ENCODE peak calls at places on chromosomes 5 and 9, in seven cellular contexts. Z is transverse colon, P is NB4, Y is GM12891, K is A549, X is IMR-90, V is tibial nerve. U is an unnamed sample.

GRCh38 chr5:108687599-108688220 is 60.0 kb upstream of the FER start:
- DNase-seq in K (no peak), Z (no peak), Y (no peak), X (no peak), P (peak; percentile 4), V (no peak), U (no peak)

GRCh38 chr9:104362912-104363472 is 141.1 kb upstream of the OR13F1 start:
- DNase-seq in Z (no peak), K (no peak), V (no peak), P (no peak), Y (no peak), X (no peak), U (no peak)

GRCh38 chr5:132760601-132761317 is 13.5 kb downstream of the CCNI2 start:
- DNase-seq in P (no peak), Z (peak; percentile 5), Y (no peak), X (no peak), V (no peak), K (no peak), U (no peak)

GRCh38 chr5:5066276-5067186 is 73.6 kb upstream of the ADAMTS16 start:
- DNase-seq in Y (no peak), K (no peak), X (no peak), Z (no peak), V (peak; percentile 10), P (no peak), U (no peak)

GRCh38 chr5:52504584-52505240 is 283.0 kb upstream of the ITGA1 start:
- DNase-seq in Z (no peak), Y (no peak), K (no peak), P (no peak), V (no peak), X (no peak), U (no peak)

GRCh38 chr9:84941812-84942211 is 272.3 kb downstream of the NTRK2 start:
- DNase-seq in K (no peak), P (no peak), V (no peak), X (no peak), Z (no peak), Y (no peak), U (no peak)

GRCh38 chr9:122036988-122037387 is 56.1 kb downstream of the TTLL11 start:
- DNase-seq in V (no peak), Z (no peak), K (no peak), P (no peak), Y (no peak), X (peak; percentile 68), U (no peak)

GRCh38 chr9:9819886-9820285 is 792.9 kb downstream of the PTPRD start:
- DNase-seq in X (no peak), K (no peak), V (no peak), P (no peak), Y (no peak), Z (no peak), U (no peak)

GRCh38 chr5:171857537-171857936 is 71.9 kb downstream of the SMIM23 start:
- DNase-seq in X (no peak), K (no peak), Z (no peak), P (no peak), Y (no peak), V (no peak), U (no peak)

GRCh38 chr9:88722753-88723152 is 187.8 kb downstream of the NXNL2 start:
- DNase-seq in Z (no peak), V (no peak), K (peak; percentile 16), P (peak; percentile 47), X (peak; percentile 26), Y (no peak), U (no peak)

DNA sequence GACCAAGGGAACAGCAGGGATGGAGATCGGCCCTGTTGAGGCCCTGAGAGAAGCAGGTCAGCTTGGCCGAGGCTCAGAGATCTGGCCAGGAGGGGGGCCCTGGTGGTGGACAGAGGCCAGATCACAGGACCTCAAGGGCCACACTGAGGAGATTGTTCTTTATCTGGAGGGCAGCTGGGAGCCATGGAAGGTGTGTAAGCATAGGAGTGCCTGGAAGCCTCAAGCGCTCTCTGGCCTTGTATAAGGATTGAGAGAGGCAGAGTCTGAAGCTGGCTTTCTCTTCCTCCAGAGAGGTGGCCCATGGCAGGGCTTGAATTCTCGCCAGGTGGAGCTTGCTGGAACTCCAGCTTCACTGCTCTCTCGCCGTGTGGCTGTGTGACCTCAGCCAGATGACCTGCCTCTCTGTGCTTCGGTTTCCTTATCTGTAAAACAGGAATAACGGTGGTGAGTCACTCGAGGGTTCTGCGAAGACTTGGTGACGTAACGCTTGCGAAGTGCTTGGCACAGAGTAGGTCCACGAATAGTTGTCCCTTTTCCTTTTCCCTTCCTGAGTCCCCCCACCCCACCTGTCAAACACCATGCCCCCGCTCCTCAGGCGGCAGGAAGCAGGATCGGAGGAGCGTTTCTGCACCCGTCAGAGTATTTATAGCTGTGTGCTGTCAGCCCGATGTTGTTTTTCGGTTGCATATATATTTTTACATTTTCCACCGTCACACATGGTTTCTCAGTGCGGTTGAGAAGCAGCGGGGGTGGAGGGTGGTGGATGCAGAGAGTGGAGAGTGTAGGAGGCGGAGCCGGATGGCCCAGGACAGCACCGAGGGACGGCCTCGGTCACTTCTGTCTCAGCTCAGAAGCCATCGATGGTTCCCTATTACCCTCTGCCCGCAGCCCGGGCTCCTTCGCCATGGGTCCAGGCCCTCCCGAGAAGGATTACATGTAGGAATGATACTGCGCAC is 17.0 kb upstream of the CRB2 start:
- DNase-seq in Z (peak; percentile 68), K (no peak), Y (no peak), X (no peak), P (peak; percentile 86), V (no peak), U (no peak)
- TF ChIP-seq POLR2A in Z (no peak), K (no peak), Y (peak; percentile 76), X (no peak), P (peak; percentile 26), V (no peak), U (no peak)

DNA sequence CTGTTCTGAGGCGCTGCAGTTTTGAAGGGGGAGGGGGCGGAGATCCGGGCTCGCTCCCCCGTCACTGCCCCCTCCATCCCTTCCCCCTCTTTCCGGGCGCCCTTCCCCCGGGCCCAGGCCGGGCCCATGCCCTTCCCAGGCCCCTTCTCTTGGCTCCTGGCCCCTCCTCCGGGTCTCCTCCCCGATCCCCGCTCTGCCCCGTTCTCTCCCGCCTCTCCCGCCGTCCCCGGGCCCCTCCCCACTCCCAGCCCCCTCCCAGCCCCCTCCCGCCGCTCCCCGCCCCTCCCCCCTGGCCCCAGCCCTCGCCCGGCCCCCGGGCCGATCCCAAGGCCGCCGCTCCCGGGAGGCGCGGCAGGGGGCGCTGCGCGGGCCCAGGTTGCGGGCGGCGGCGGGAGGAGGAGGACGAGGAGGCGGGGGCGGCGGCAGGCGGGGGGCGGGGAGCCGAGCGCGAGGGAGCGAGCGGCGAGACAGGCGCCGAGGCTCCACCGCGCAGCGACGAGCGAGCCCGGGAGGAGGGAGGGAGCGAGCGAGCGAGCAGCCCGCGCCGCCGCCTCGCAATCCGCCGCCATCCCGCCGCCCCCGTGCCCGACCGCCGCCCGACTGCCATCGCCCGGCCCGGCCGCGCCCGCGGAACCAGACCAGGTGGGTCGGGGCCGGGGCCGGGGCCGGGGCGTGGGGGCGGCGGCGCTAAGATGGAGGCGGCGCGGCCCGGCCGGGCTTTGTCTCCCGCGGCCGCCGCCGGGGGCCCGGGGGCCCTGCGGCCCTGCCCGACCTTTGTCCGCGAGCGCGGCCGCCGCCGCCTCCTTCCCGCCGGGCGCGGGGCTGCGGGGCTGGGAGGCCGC is at the start of gene PRRC2B:
- DNase-seq in V (peak; percentile 69), P (peak; percentile 89), Z (peak; percentile 89), X (peak; percentile 62), Y (peak; percentile 94), K (peak; percentile 88), U (peak; percentile 87)
- TF ChIP-seq POLR2A in V (no peak), P (peak; percentile 86), Z (no peak), X (peak; percentile 81), Y (peak; percentile 76), K (peak; percentile 90), U (no peak)

GRCh38 chr5:54295658-54296276 is 14.6 kb downstream of the ARL15 start:
- DNase-seq in Y (no peak), K (no peak), Z (no peak), V (no peak), P (peak; percentile 7), X (no peak), U (no peak)

GRCh38 chr5:54296386-54296785 is 14.0 kb downstream of the ARL15 start:
- DNase-seq in P (no peak), Z (peak; percentile 68), K (no peak), Y (no peak), X (no peak), V (no peak), U (no peak)

GRCh38 chr5:54301215-54301614 is 9.2 kb downstream of the ARL15 start:
- DNase-seq in X (peak; percentile 10), Y (no peak), P (peak; percentile 20), V (no peak), K (no peak), Z (no peak), U (no peak)

GRCh38 chr5:54301852-54302251 is 8.5 kb downstream of the ARL15 start:
- DNase-seq in Y (no peak), V (no peak), Z (no peak), X (no peak), K (no peak), P (no peak), U (no peak)

GRCh38 chr5:54298947-54299346 is 11.4 kb downstream of the ARL15 start:
- DNase-seq in K (no peak), X (no peak), P (no peak), Z (no peak), V (no peak), Y (no peak), U (no peak)
- TF ChIP-seq POLR2A in K (no peak), X (no peak), P (no peak), Z (no peak), V (no peak), Y (no peak), U (no peak)

GRCh38 chr9:136950656-136951030 is 1.4 kb upstream of the LCN12 start:
- DNase-seq in P (no peak), Z (no peak), K (no peak), Y (no peak), V (no peak), X (no peak), U (peak; percentile 68)

GRCh38 chr9:136951541-136952353 is at the start of gene LCN12:
- DNase-seq in V (no peak), K (no peak), X (no peak), Z (no peak), Y (no peak), P (no peak), U (no peak)

GRCh38 chr9:136949239-136949816 is 2.7 kb upstream of the LCN12 start:
- DNase-seq in V (no peak), X (no peak), Y (no peak), K (no peak), Z (no peak), P (no peak), U (no peak)

GRCh38 chr9:136947955-136948510 is 3.0 kb downstream of the C8G start:
- DNase-seq in Z (peak; percentile 64), P (peak; percentile 67), X (peak; percentile 4), K (peak; percentile 71), V (no peak), Y (no peak), U (no peak)

DNA sequence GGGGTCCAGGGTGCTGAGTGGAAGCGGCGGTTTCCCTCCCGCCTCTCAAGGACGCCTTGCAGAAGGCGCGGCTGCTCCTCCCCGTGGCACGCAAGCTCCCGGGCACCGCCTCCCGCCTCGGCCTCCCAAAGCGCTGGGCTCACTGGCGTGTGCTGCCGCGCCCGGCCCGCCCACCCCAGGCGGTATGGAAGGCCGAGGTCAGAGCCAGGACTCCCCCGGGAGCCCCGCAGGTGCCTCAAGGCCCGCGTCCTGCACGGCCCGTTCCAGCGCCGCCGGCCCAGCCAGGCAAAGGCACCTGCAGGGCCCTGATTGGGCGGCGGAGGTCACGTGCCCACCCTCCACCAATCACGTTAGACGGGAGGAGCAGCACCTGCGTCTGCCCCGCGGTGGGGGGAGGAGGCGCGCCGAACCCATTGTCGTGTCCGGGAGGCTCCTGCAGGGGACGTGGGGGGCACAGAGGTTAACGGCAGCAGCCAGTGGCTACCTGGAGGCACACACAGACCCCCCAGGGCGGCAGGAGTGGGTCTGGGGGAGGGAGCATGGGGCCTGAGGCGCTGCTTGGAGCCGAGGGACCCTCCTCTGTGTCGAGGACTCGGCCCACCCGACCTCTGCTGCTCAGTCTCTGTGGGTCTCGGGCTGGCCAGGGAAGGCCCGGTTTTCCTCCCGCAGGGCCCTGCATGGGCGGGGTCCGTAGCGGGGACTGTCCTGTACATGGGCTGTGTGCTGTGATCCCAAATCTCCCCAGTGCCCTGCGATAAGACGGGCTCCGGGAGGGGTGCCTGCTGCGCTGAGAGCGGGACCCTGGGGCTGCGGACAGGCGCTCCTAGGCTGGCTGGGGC is 2.0 kb upstream of the LCN12 start:
- DNase-seq in X (peak; percentile 73), Z (peak; percentile 98), K (peak; percentile 99), P (peak; percentile 95), Y (peak; percentile 100), V (peak; percentile 92), U (peak; percentile 97)
- TF ChIP-seq POLR2A in X (no peak), Z (peak; percentile 80), K (peak; percentile 76), P (peak; percentile 71), Y (no peak), V (peak; percentile 52), U (peak; percentile 71)